ENCODE peak calls at places on chromosomes 4 and X, in ten cellular contexts. A, B, J, N, S, X, O, H, C and D are unnamed samples.

GRCh38 chr4:71333960-71334951 is 4.6 kb upstream of the SLC4A4 start:
- DNase-seq in A (no peak), B (no peak), J (no peak), N (no peak), S (no peak), X (peak; percentile 66), O (peak; percentile 69), H (no peak), C (peak; percentile 19), D (no peak)

GRCh38 chr4:128061566-128062536 is 739 bp downstream of the LARP1B start:
- DNase-seq in A (no peak), B (peak; percentile 74), J (peak; percentile 91), N (peak; percentile 51), S (peak; percentile 67), X (peak; percentile 15), O (peak; percentile 53), H (peak; percentile 62), C (peak; percentile 20), D (peak; percentile 88)

GRCh38 chrX:109687903-109688302 is 45.2 kb downstream of the ACSL4 start:
- DNase-seq in A (no peak), B (no peak), J (no peak), N (no peak), S (no peak), X (no peak), O (no peak), H (no peak), C (no peak), D (no peak)

GRCh38 chr4:183600189-183600685 is 58.7 kb downstream of the RWDD4 start:
- DNase-seq in A (no peak), B (no peak), J (no peak), N (no peak), S (no peak), X (no peak), O (no peak), H (no peak), C (no peak), D (no peak)

GRCh38 chr4:4852591-4853362 is 6.7 kb upstream of the MSX1 start:
- DNase-seq in A (no peak), B (no peak), J (peak; percentile 78), N (no peak), S (peak; percentile 33), X (peak; percentile 76), O (peak; percentile 75), H (peak; percentile 35), C (peak; percentile 79), D (no peak)

GRCh38 chrX:76202471-76202870 is 29.6 kb downstream of the PBDC1 start:
- DNase-seq in A (no peak), B (no peak), J (no peak), N (no peak), S (no peak), X (no peak), O (no peak), H (no peak), C (no peak), D (no peak)

GRCh38 chr4:20260821-20261220 is 9.1 kb downstream of the SLIT2 start:
- DNase-seq in A (no peak), B (no peak), J (no peak), N (no peak), S (no peak), X (no peak), O (peak; percentile 33), H (no peak), C (no peak), D (no peak)

GRCh38 chrX:71224098-71224708 is 1.2 kb downstream of the GJB1 start:
- DNase-seq in A (no peak), B (no peak), J (no peak), N (no peak), S (no peak), X (no peak), O (no peak), H (no peak), C (no peak), D (no peak)

GRCh38 chr4:100816646-100817045 is 298.8 kb upstream of the EMCN start:
- DNase-seq in A (no peak), B (no peak), J (no peak), N (no peak), S (no peak), X (no peak), O (no peak), H (no peak), C (no peak), D (no peak)

GRCh38 chr4:169557061-169557636 is 55.2 kb downstream of the NEK1 start:
- DNase-seq in A (peak; percentile 50), B (no peak), J (no peak), N (no peak), S (no peak), X (peak; percentile 38), O (peak; percentile 90), H (no peak), C (no peak), D (no peak)

GRCh38 chrX:118626346-118626745 is 101.1 kb upstream of the IL13RA1 start:
- DNase-seq in A (no peak), B (no peak), J (no peak), N (no peak), S (no peak), X (no peak), O (no peak), H (no peak), C (no peak), D (no peak)

GRCh38 chr4:162610116-162610515 is 446.3 kb upstream of the FSTL5 start:
- DNase-seq in A (no peak), B (no peak), J (no peak), N (no peak), S (no peak), X (no peak), O (no peak), H (no peak), C (no peak), D (no peak)

GRCh38 chrX:71859637-71860036 is 51.0 kb upstream of the NHSL2 start:
- DNase-seq in A (peak; percentile 4), B (peak; percentile 21), J (no peak), N (peak; percentile 34), S (no peak), X (peak; percentile 33), O (peak; percentile 34), H (no peak), C (peak; percentile 45), D (no peak)

GRCh38 chr4:121069419-121069818 is 2.9 kb downstream of the NDNF start:
- DNase-seq in A (no peak), B (no peak), J (no peak), N (no peak), S (no peak), X (no peak), O (no peak), H (no peak), C (no peak), D (no peak)

GRCh38 chr4:121071640-121072037 is 696 bp downstream of the NDNF start:
- DNase-seq in A (no peak), B (no peak), J (peak; percentile 43), N (no peak), S (no peak), X (no peak), O (no peak), H (no peak), C (no peak), D (no peak)

GRCh38 chr4:121072080-121072835 is at the start of gene NDNF:
- DNase-seq in A (no peak), B (peak; percentile 51), J (peak; percentile 87), N (peak; percentile 18), S (peak; percentile 29), X (peak; percentile 6), O (peak; percentile 50), H (no peak), C (peak; percentile 26), D (no peak)

GRCh38 chr4:121070274-121070673 is 2.1 kb downstream of the NDNF start:
- DNase-seq in A (no peak), B (no peak), J (no peak), N (no peak), S (no peak), X (no peak), O (no peak), H (no peak), C (no peak), D (no peak)

GRCh38 chr4:121070696-121071639 is 1.4 kb downstream of the NDNF start:
- DNase-seq in A (no peak), B (peak; percentile 28), J (peak; percentile 81), N (peak; percentile 16), S (peak; percentile 47), X (no peak), O (peak; percentile 39), H (no peak), C (peak; percentile 47), D (no peak)
- TF ChIP-seq CTCF in A (no peak), B (no peak), J (no peak), N (no peak), S (peak; percentile 24), X (no peak), O (peak; percentile 37), H (no peak), C (peak; percentile 40), D (peak; percentile 25)

DNA sequence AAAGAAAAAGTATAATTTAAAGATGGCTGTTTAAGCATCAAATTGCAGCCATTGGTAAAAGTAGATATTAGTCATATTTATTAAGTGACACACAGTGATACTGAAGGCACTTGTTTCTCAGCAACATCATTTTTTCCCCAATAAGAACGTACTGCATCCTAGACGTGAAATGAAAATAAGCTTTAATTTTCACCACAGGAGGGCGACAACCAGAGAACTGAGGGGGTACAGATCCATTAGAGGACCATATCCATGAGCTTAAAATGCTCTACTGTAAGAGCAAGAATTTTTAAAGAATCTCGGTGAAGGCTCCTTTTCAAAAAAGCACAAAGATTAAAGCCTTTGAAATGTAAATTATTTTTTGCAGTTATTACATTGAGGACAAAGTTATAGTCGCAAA is 33.4 kb downstream of the FRG1 start:
- DNase-seq in A (no peak), B (peak; percentile 10), J (no peak), N (no peak), S (no peak), X (no peak), O (no peak), H (no peak), C (peak; percentile 6), D (no peak)
- TF ChIP-seq CTCF in A (peak; percentile 40), B (no peak), J (no peak), N (no peak), S (no peak), X (peak; percentile 24), O (peak; percentile 38), H (no peak), C (peak; percentile 29), D (peak; percentile 16)

GRCh38 chrX:25017667-25018247 is 2.0 kb upstream of the ARX start:
- DNase-seq in A (no peak), B (no peak), J (no peak), N (no peak), S (no peak), X (no peak), O (no peak), H (no peak), C (no peak), D (no peak)
- TF ChIP-seq CTCF in A (no peak), B (no peak), J (no peak), N (no peak), S (no peak), X (no peak), O (no peak), H (no peak), C (no peak), D (no peak)

DNA sequence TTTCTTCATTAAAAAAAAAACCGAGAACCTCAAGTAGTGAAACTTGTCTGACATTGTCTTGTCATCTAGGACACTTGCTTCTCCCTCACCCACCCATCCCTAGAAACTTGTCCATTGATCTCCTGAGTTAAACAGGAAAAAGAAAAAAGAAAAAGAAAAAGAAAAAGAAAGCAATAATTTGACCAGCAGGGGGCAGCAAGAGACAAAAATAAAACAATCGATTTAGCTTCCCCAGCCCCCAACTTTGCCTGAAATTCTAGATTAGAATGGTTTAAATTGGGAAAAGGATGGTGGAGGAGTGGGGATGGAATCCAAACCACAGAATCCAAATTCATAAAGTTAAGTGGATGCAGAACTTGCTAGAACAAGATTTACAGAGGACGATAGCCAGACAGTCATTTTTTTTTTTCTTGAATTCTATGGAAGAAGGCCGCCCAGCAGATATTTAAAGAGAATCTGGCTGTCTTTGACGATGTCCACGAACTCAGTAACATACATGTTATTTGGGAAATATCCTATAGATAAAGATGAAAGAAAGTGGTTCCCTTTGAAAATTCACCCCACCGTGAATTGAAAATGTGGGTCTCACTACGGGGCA is 282.9 kb downstream of the USP46 start:
- DNase-seq in A (no peak), B (peak; percentile 34), J (no peak), N (no peak), S (no peak), X (peak; percentile 47), O (peak; percentile 39), H (no peak), C (peak; percentile 66), D (no peak)
- TF ChIP-seq CTCF in A (peak; percentile 53), B (peak; percentile 12), J (peak; percentile 49), N (peak; percentile 71), S (peak; percentile 63), X (peak; percentile 66), O (peak; percentile 41), H (peak; percentile 57), C (peak; percentile 52), D (peak; percentile 68)